ENCODE peak calls at places on chromosomes 4 and X, in five cellular contexts. R is heart right ventricle, Z is left lung, Y is colonic mucosa, W is Peyer's patch. H is an unnamed sample.
A peak's percentile ranks its signal among the peaks of the same experiment; 100 is the strongest.

GRCh38 chr4:122665148-122665547 is 44.3 kb upstream of the IL21 start:
- DNase-seq in R (no peak), Z (no peak), Y (no peak), W (no peak), H (no peak)

GRCh38 chrX:117996918-117997480 is 119.6 kb downstream of the KLHL13 start:
- DNase-seq in R (no peak), Z (no peak), Y (no peak), W (no peak), H (no peak)

GRCh38 chr4:137200322-137200721 is 332.0 kb downstream of the PCDH18 start:
- DNase-seq in R (no peak), Z (no peak), Y (no peak), W (no peak), H (no peak)

GRCh38 chr4:154421618-154422017 is 70.0 kb downstream of the DCHS2 start:
- DNase-seq in R (no peak), Z (no peak), Y (no peak), W (no peak), H (no peak)

GRCh38 chr4:101221294-101221693 is 126.0 kb downstream of the PPP3CA start:
- DNase-seq in R (no peak), Z (no peak), Y (no peak), W (no peak), H (no peak)

GRCh38 chr4:88352062-88352461 is 26.6 kb upstream of the HERC6 start:
- DNase-seq in R (no peak), Z (no peak), Y (no peak), W (no peak), H (no peak)

GRCh38 chrX:22575161-22575845 is 302.6 kb downstream of the CBLL2 start:
- DNase-seq in R (no peak), Z (no peak), Y (no peak), W (no peak), H (no peak)

GRCh38 chrX:46838482-46838857 is 1.6 kb downstream of the RP2 start:
- DNase-seq in R (no peak), Z (no peak), Y (no peak), W (no peak), H (no peak)

GRCh38 chr4:121122661-121123060 is 41.5 kb downstream of the TNIP3 start:
- DNase-seq in R (no peak), Z (no peak), Y (no peak), W (no peak), H (no peak)

GRCh38 chrX:9055354-9055753 is 21.4 kb upstream of the FAM9B start:
- DNase-seq in R (no peak), Z (no peak), Y (no peak), W (no peak), H (no peak)

GRCh38 chr4:74671074-74671698 is 123.1 kb downstream of the BTC start:
- DNase-seq in R (peak; percentile 16), Z (no peak), Y (peak; percentile 75), W (no peak), H (no peak)

GRCh38 chrX:51487960-51488267 is 8.5 kb downstream of the NUDT11 start:
- DNase-seq in R (no peak), Z (no peak), Y (no peak), W (no peak), H (no peak)

GRCh38 chr4:142473960-142474338 is 372.2 kb downstream of the INPP4B start:
- DNase-seq in R (no peak), Z (no peak), Y (no peak), W (no peak), H (no peak)

GRCh38 chr4:54230479-54231418 is 1.7 kb downstream of the PDGFRA start:
- DNase-seq in R (peak; percentile 20), Z (peak; percentile 58), Y (peak; percentile 27), W (peak; percentile 55), H (peak; percentile 45)

GRCh38 chrX:10404435-10404834 is 215.9 kb downstream of the MID1 start:
- DNase-seq in R (no peak), Z (no peak), Y (no peak), W (no peak), H (no peak)

GRCh38 chrX:63513825-63514574 is 162.9 kb upstream of the SPIN4 start:
- DNase-seq in R (peak; percentile 28), Z (no peak), Y (no peak), W (no peak), H (no peak)

GRCh38 chrX:120769576-120770341 is 105.9 kb downstream of the CT47B1 start:
- DNase-seq in R (peak; percentile 4), Z (no peak), Y (no peak), W (no peak), H (no peak)

GRCh38 chr4:166064706-166065105 is 191.7 kb downstream of the TLL1 start:
- DNase-seq in R (no peak), Z (no peak), Y (no peak), W (no peak), H (no peak)

GRCh38 chr4:158374318-158374717 is 147.4 kb upstream of the RXFP1 start:
- DNase-seq in R (no peak), Z (no peak), Y (no peak), W (no peak), H (no peak)

GRCh38 chr4:145697332-145697731 is 17.4 kb downstream of the C4orf51 start:
- DNase-seq in R (no peak), Z (no peak), Y (no peak), W (no peak), H (no peak)

GRCh38 chr4:37715889-37716402 is 29.8 kb upstream of the RELL1 start:
- DNase-seq in R (peak; percentile 10), Z (no peak), Y (peak; percentile 75), W (peak; percentile 71), H (no peak)

GRCh38 chr4:143026459-143027170 is 158.1 kb upstream of the USP38 start:
- DNase-seq in R (no peak), Z (no peak), Y (no peak), W (no peak), H (no peak)

GRCh38 chr4:7186081-7186480 is 6.3 kb upstream of the SORCS2 start:
- DNase-seq in R (no peak), Z (peak; percentile 47), Y (no peak), W (no peak), H (peak; percentile 41)

GRCh38 chr4:180434131-180434895 is 1808.9 kb upstream of the TENM3 start:
- DNase-seq in R (no peak), Z (no peak), Y (no peak), W (no peak), H (no peak)

GRCh38 chr4:183256756-183257385 is 63.2 kb downstream of the CLDN22 start:
- DNase-seq in R (peak; percentile 35), Z (no peak), Y (no peak), W (peak; percentile 55), H (peak; percentile 65)

GRCh38 chr4:94491322-94491721 is 39.6 kb downstream of the PDLIM5 start:
- DNase-seq in R (no peak), Z (no peak), Y (no peak), W (no peak), H (no peak)

GRCh38 chr4:4752025-4752424 is 107.4 kb upstream of the MSX1 start:
- DNase-seq in R (no peak), Z (no peak), Y (no peak), W (no peak), H (no peak)

GRCh38 chr4:101191302-101192098 is 155.8 kb downstream of the PPP3CA start:
- DNase-seq in R (peak; percentile 89), Z (no peak), Y (peak; percentile 52), W (no peak), H (peak; percentile 47)

GRCh38 chr4:152535236-152535902 is 523 bp downstream of the FBXW7 start:
- DNase-seq in R (peak; percentile 17), Z (peak; percentile 84), Y (peak; percentile 32), W (peak; percentile 62), H (peak; percentile 53)

GRCh38 chrX:140815868-140816267 is 106.3 kb downstream of the LINC00632 start:
- DNase-seq in R (no peak), Z (no peak), Y (no peak), W (no peak), H (no peak)

GRCh38 chr4:118760092-118760491 is 74.9 kb downstream of the METTL14 start:
- DNase-seq in R (no peak), Z (no peak), Y (no peak), W (no peak), H (no peak)
- H3K4me1 ChIP-seq in R (peaks cover 40% of the 10 kb centered on the region), Z (peaks cover 18% of the 10 kb centered on the region), Y (no peaks in the 10 kb centered on the region), W (no peaks in the 10 kb centered on the region), H (peaks cover 21% of the 10 kb centered on the region)

GRCh38 chr4:76979236-76979635 is 29.7 kb downstream of the SEPTIN11 start:
- DNase-seq in R (no peak), Z (no peak), Y (no peak), W (no peak), H (no peak)
- H3K4me1 ChIP-seq in R (peaks cover 12% of the 10 kb centered on the region), Z (peaks cover 10% of the 10 kb centered on the region), Y (peaks cover 4% of the 10 kb centered on the region), W (no peaks in the 10 kb centered on the region), H (peaks cover 53% of the 10 kb centered on the region)

DNA sequence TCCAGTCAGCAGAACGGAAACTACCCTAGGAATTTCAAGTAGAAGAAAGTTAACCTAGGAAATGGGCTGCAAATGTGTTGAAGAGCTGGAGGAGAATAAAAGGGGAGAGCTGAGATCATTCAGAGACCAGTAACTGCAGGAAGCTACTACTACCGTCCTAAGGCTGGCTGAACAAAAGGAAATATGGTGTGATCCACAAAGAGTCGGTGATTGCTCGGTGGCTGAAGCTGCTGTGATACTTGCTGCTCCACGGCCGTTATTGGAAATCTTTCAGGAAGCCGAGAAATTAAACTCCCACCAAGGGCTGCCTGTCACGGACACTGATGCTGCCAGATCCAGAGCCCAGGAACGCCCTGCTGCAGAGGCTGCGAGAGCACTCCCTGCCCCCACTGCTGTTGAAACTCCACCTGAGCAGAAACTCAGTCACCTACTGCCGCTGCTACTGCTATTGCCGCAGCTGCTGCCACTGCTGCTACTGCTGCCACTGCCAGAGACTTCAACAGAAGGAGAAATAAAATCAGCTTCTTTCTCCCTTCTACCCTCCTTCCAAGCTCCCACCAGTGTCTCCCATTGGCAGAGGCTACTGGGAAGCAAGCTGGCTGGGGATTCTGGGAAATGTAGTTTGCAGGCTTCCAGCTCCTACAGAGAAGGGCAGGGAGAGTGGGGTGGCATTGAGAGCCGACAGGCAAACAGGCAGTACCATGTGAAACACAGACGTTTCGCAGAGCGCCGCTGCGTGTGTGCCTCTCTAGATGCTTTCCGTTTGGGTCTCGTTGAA is 125.9 kb upstream of the ENPP6 start:
- DNase-seq in R (peak; percentile 84), Z (no peak), Y (peak; percentile 87), W (peak; percentile 85), H (peak; percentile 75)
- H3K4me1 ChIP-seq in R (peaks cover 46% of the 10 kb centered on the region), Z (peaks cover 16% of the 10 kb centered on the region), Y (peaks cover 28% of the 10 kb centered on the region), W (peaks cover 12% of the 10 kb centered on the region), H (peaks cover 45% of the 10 kb centered on the region)

GRCh38 chr4:26372076-26372475 is 51.3 kb downstream of the RBPJ start:
- DNase-seq in R (no peak), Z (no peak), Y (no peak), W (no peak), H (no peak)
- H3K4me1 ChIP-seq in R (peaks cover 18% of the 10 kb centered on the region), Z (peaks cover 11% of the 10 kb centered on the region), Y (peaks cover 2% of the 10 kb centered on the region), W (no peaks in the 10 kb centered on the region), H (peaks cover 32% of the 10 kb centered on the region)

GRCh38 chr4:13539721-13540445 is 4.4 kb downstream of the NKX3-2 start:
- DNase-seq in R (no peak), Z (no peak), Y (no peak), W (no peak), H (no peak)

GRCh38 chr4:13538427-13538973 is 5.8 kb downstream of the NKX3-2 start:
- DNase-seq in R (no peak), Z (no peak), Y (no peak), W (no peak), H (no peak)

GRCh38 chr4:13540446-13541175 is 3.7 kb downstream of the NKX3-2 start:
- DNase-seq in R (no peak), Z (no peak), Y (no peak), W (no peak), H (no peak)

GRCh38 chr4:13537832-13538177 is 6.5 kb downstream of the NKX3-2 start:
- DNase-seq in R (no peak), Z (no peak), Y (no peak), W (no peak), H (no peak)

GRCh38 chr4:13539047-13539720 is 5.1 kb downstream of the NKX3-2 start:
- DNase-seq in R (no peak), Z (peak; percentile 71), Y (no peak), W (no peak), H (no peak)
- H3K4me1 ChIP-seq in R (peaks cover 22% of the 10 kb centered on the region), Z (no peaks in the 10 kb centered on the region), Y (peaks cover 10% of the 10 kb centered on the region), W (no peaks in the 10 kb centered on the region), H (peaks cover 29% of the 10 kb centered on the region)

GRCh38 chr4:1172971-1173757 is 781 bp upstream of the SPON2 start:
- DNase-seq in R (no peak), Z (peak; percentile 67), Y (peak; percentile 28), W (peak; percentile 51), H (no peak)
- H3K4me1 ChIP-seq in R (peaks cover 26% of the 10 kb centered on the region), Z (peaks cover 27% of the 10 kb centered on the region), Y (peaks cover 21% of the 10 kb centered on the region), W (no peaks in the 10 kb centered on the region), H (peaks cover 31% of the 10 kb centered on the region)